ENCODE peak calls at places on chromosomes 3 and 15, in four cellular contexts. L, T, K and S are unnamed samples.

GRCh38 chr15:68334661-68335124 is 57.1 kb downstream of the FEM1B start:
- DNase-seq in L (peak; percentile 88), T (no peak), K (no peak), S (peak; percentile 72)

GRCh38 chr3:134277271-134277670 is 26.6 kb upstream of the RYK start:
- DNase-seq in L (no peak), T (no peak), K (no peak), S (no peak)

GRCh38 chr15:90451215-90451850 is 63.3 kb downstream of the IQGAP1 start:
- DNase-seq in L (no peak), T (no peak), K (no peak), S (no peak)

GRCh38 chr3:67418539-67419529 is 235.6 kb downstream of the SUCLG2 start:
- DNase-seq in L (no peak), T (no peak), K (no peak), S (no peak)

GRCh38 chr15:48722764-48723661 is 77.5 kb upstream of the FBN1 start:
- DNase-seq in L (peak; percentile 50), T (no peak), K (peak; percentile 80), S (no peak)

GRCh38 chr15:39369768-39370167 is 211.1 kb upstream of the THBS1 start:
- DNase-seq in L (no peak), T (no peak), K (no peak), S (no peak)

GRCh38 chr3:60192297-60193114 is 1058.7 kb downstream of the FHIT start:
- DNase-seq in L (no peak), T (no peak), K (no peak), S (no peak)

GRCh38 chr3:172040078-172040975 is 949 bp downstream of the FNDC3B start:
- DNase-seq in L (peak; percentile 92), T (peak; percentile 26), K (no peak), S (peak; percentile 74)

GRCh38 chr3:45553469-45553974 is 41.0 kb upstream of the LIMD1 start:
- DNase-seq in L (peak; percentile 81), T (no peak), K (no peak), S (no peak)

GRCh38 chr15:39066677-39067076 is 502.1 kb upstream of the RASGRP1 start:
- DNase-seq in L (no peak), T (no peak), K (no peak), S (no peak)

DNA sequence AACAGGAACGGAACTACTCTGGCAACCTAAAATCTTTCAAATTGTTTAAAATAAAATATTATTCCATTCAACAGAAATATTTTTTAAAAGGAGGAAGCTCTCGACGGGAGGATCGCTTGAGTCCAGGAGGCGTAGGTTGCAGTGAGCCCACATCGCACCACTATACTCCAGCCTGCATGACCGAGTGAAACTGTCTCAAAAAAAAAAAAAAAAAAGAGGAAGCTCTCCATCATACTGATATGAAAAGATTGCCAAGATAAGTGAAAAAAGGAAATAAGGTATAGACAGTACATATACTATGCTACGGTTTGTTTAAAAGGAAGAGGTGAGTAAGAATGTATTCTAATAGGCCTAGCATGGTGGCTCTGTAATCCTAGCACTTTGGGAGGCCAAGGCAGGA is 3.6 kb downstream of the RAD18 start:
- DNase-seq in L (no peak), T (no peak), K (no peak), S (no peak)
- H3K4me1 ChIP-seq in L (peaks cover 4% of the 10 kb centered on the region), T (peaks cover 8% of the 10 kb centered on the region), K (peaks cover 35% of the 10 kb centered on the region), S (peaks cover 6% of the 10 kb centered on the region)

GRCh38 chr3:136105044-136105443 is 91.1 kb downstream of the MSL2 start:
- DNase-seq in L (no peak), T (no peak), K (no peak), S (no peak)

GRCh38 chr3:136110481-136110880 is 85.7 kb downstream of the MSL2 start:
- DNase-seq in L (no peak), T (no peak), K (no peak), S (no peak)

GRCh38 chr3:136109499-136109898 is 86.6 kb downstream of the MSL2 start:
- DNase-seq in L (no peak), T (no peak), K (no peak), S (no peak)

DNA sequence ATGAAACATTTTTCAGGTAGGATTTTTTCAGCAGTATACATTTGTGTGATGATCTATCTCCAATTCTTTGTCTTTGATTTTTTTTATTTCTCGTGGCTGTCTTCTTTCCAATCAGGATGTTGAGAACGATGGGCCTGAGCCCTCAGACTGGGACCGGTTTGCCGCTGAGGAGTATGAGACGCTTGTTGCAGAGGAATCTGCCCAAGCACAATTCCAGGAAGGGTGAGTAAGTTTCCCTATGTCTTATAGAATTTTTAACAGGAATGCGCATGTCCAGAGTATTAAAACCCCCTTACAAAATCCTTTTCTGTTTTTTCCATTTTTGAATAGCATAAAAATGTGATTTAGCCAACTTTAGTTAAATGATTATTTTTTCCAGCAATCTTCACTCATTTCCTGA is 90.0 kb downstream of the MSL2 start:
- DNase-seq in L (no peak), T (no peak), K (no peak), S (no peak)
- H3K4me1 ChIP-seq in L (no peaks in the 10 kb centered on the region), T (no peaks in the 10 kb centered on the region), K (no peaks in the 10 kb centered on the region), S (no peaks in the 10 kb centered on the region)

DNA sequence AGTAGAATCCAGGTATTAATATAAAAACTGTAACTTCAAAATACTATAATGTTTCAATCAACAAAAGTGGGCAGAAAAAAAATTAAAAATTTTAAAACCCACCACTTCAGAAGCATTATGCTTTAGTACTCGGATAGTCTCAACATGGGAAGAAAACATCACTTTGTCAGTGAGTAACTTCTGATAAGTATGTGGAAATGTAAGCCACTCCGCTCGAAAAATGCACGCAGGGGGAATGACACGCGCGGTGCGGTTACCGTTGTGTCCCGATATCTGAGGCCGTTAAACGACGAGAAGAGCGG is 656 bp downstream of the NGLY1 start:
- DNase-seq in L (no peak), T (no peak), K (no peak), S (no peak)
- H3K4me1 ChIP-seq in L (peaks cover 2% of the 10 kb centered on the region), T (peaks cover 30% of the 10 kb centered on the region), K (peaks cover 9% of the 10 kb centered on the region), S (no peaks in the 10 kb centered on the region)

DNA sequence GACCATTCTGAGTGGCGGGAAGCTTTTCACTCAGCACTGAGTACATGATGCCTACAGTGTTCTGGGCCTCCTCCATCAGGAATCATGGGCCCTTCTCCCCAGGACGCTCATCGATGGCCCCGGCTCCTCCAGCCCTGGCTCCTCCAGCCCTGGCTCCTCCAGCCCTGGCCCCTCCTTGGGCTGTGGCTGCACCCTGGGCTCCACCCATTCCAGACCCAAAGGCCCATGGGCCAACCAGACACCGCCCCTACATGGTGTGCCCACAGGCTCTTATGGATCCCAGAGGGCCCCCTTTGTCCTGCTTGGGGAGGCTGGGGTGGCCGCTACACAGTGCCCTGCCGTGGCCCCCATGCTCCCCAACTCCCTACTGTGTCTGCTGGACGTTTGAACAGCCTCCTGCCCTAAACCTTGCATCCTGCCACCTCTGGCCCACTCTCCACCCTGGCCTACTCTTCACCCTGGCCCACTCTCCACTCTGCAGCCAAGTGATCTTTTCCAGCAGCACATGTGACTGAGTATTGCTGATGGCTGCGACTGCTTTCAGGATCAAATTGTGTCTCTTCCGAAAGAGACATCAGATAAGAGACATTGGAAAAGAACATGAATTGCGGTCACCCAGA is 57.9 kb downstream of the APBA2 start:
- DNase-seq in L (peak; percentile 27), T (no peak), K (no peak), S (no peak)
- H3K4me1 ChIP-seq in L (no peaks in the 10 kb centered on the region), T (peaks cover 94% of the 10 kb centered on the region), K (no peaks in the 10 kb centered on the region), S (no peaks in the 10 kb centered on the region)

GRCh38 chr3:63875510-63875909 is 11.8 kb downstream of the ATXN7 start:
- DNase-seq in L (no peak), T (no peak), K (no peak), S (no peak)

GRCh38 chr3:63870606-63871005 is 6.9 kb downstream of the ATXN7 start:
- DNase-seq in L (no peak), T (no peak), K (no peak), S (no peak)

GRCh38 chr3:63869929-63870328 is 6.3 kb downstream of the ATXN7 start:
- DNase-seq in L (no peak), T (no peak), K (no peak), S (no peak)

GRCh38 chr3:63874769-63875168 is 11.1 kb downstream of the ATXN7 start:
- DNase-seq in L (no peak), T (no peak), K (no peak), S (no peak)

DNA sequence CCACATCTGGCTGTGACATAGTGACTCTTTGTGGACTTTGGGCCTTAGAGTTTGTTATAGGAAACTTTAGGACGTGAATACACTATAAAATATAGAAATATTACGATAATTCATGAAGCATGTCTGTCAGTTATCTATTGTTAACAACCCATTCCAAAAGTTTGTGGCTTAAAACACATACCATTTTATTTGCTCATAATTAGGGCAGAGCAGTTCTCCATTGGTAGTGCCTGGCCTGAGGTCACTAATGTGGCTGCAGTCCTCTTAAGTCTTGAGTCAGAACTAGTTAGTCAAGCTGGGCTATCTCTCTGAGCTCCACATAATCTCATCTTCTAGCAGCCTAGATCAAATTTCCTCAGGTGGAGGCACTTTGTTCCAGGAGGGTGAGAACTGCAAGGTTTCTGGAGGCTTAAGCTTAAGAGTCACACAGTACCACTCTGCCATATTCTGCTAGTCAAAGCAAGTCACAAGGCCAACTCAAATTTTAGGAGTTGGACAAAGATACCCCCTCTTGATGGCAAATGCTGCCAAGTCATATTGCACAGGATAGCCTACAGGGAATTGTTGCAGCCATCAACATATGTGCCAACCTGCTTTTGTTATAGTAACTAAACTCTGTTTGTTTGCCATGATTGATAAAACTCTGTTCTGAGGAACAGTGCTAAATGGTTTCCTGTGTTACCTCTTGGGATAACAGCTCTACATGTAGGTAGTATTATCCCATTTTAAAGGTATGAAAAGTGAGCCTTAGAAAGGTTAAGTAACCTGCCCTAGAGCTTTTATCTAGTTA is 8.7 kb downstream of the ATXN7 start:
- DNase-seq in L (no peak), T (no peak), K (no peak), S (no peak)
- H3K4me1 ChIP-seq in L (peaks cover under 1% of the 10 kb centered on the region), T (peaks cover 6% of the 10 kb centered on the region), K (peaks cover 19% of the 10 kb centered on the region), S (no peaks in the 10 kb centered on the region)

GRCh38 chr15:59296181-59296617 is 76.5 kb downstream of the MYO1E start:
- DNase-seq in L (no peak), T (no peak), K (no peak), S (no peak)

GRCh38 chr15:59292393-59292792 is 80.3 kb downstream of the MYO1E start:
- DNase-seq in L (no peak), T (no peak), K (no peak), S (no peak)

GRCh38 chr15:59294574-59294960 is 78.1 kb downstream of the MYO1E start:
- DNase-seq in L (no peak), T (no peak), K (peak; percentile 83), S (no peak)

GRCh38 chr15:59295742-59296090 is 77.0 kb downstream of the MYO1E start:
- DNase-seq in L (no peak), T (no peak), K (no peak), S (no peak)

DNA sequence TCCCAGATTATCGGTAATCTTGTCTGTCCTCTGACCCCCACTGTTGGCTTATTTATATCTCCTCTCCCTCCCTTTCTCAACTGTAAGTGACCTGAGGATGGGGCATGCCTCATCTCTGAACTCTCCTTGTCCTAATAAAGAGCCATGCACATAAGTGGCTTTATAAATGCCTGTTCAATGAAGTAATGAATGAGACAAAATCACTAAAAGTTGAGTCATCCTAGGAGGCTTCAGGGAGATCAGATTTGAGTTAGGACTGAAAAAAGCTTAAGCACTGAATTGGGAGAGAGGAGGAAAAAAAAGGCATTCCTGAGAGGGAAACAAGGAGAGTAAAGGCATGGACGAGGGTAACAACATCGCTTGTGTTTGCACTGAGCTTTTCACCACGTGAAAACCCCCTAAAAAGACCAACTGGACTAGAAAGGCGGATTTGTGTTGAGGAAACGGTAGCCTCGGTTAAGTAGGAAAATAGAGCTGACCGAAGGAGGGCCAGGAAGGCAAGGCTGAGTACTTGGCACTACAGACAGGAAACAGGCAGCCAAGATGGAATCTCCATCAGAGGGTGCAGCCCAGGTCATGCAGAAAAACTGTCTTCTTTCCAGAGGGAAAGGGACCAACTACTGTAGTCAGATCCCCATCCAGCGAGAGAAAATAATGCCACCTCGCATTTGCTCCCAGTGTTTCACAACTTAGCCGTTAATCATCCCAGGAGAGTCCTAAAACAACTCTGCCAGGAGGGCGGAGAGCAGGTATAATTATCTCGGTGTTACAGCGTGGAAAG is 77.5 kb downstream of the MYO1E start:
- DNase-seq in L (no peak), T (no peak), K (no peak), S (no peak)
- H3K4me1 ChIP-seq in L (peaks cover 10% of the 10 kb centered on the region), T (peaks cover 8% of the 10 kb centered on the region), K (peaks cover 69% of the 10 kb centered on the region), S (peaks cover 27% of the 10 kb centered on the region)